ENCODE peak calls at places on chromosome 22, in seven cellular contexts. D is activated CD8-positive, alpha-beta memory T cell treated with anti-CD3 and anti-CD28 coated beads, Interleukin-2, amount 50 U/mL, for 48 hours; J is chondrocyte; Z is cardiac fibroblast; N is non-pigmented ciliary epithelial cell; Q is small intestine; R is NCI-H1105 treated with DMSO at 0.1 percent for 48 hours. I is an unnamed sample.

GRCh38 chr22:46714550-46714949 is 23.5 kb downstream of the CERK start:
- DNase-seq in D (no peak), J (no peak), Z (peak), N (no peak), Q (no peak), R (no peak), I (no peak)

GRCh38 chr22:37419916-37420655 is 7.2 kb downstream of the ELFN2 start:
- DNase-seq in D (peak), J (no peak), Z (no peak), N (no peak), Q (no peak), R (no peak), I (no peak)

GRCh38 chr22:41245917-41246499 is 5.3 kb upstream of the CHADL start:
- DNase-seq in D (no peak), J (no peak), Z (no peak), N (no peak), Q (no peak), R (no peak), I (no peak)

GRCh38 chr22:44201556-44202129 is 20.9 kb downstream of the PARVG start:
- DNase-seq in D (no peak), J (no peak), Z (no peak), N (no peak), Q (no peak), R (no peak), I (no peak)

GRCh38 chr22:29947410-29948387 is 64.7 kb downstream of the MTMR3 start:
- DNase-seq in D (no peak), J (no peak), Z (peak), N (peak), Q (no peak), R (no peak), I (no peak)

GRCh38 chr22:37930270-37930951 is 23.0 kb downstream of the C22orf23 start:
- DNase-seq in D (no peak), J (peak), Z (peak), N (no peak), Q (peak), R (no peak), I (no peak)

GRCh38 chr22:29108137-29108536 is 35.3 kb downstream of the KREMEN1 start:
- DNase-seq in D (no peak), J (no peak), Z (peak), N (no peak), Q (no peak), R (no peak), I (no peak)

GRCh38 chr22:43257549-43257948 is 70.6 kb upstream of the TTLL12 start:
- DNase-seq in D (no peak), J (no peak), Z (no peak), N (no peak), Q (no peak), R (no peak), I (no peak)

GRCh38 chr22:22928666-22929380 is 41.2 kb downstream of the IGLL5 start:
- DNase-seq in D (peak), J (no peak), Z (peak), N (no peak), Q (no peak), R (no peak), I (no peak)

GRCh38 chr22:42992886-42993479 is 22.0 kb downstream of the PACSIN2 start:
- DNase-seq in D (no peak), J (no peak), Z (no peak), N (no peak), Q (no peak), R (no peak), I (no peak)

GRCh38 chr22:31768422-31769059 is 14.7 kb downstream of the DEPDC5 start:
- DNase-seq in D (no peak), J (no peak), Z (no peak), N (no peak), Q (no peak), R (no peak), I (no peak)

GRCh38 chr22:25754527-25755202 is 12.7 kb downstream of the MYO18B start:
- DNase-seq in D (no peak), J (no peak), Z (peak), N (no peak), Q (no peak), R (no peak), I (no peak)

GRCh38 chr22:30040499-30041055 is 39.7 kb upstream of the HORMAD2 start:
- DNase-seq in D (peak), J (no peak), Z (no peak), N (no peak), Q (no peak), R (no peak), I (no peak)

GRCh38 chr22:36986242-36986821 is 32.9 kb downstream of the TST start:
- DNase-seq in D (peak), J (no peak), Z (peak), N (no peak), Q (peak), R (no peak), I (no peak)

GRCh38 chr22:41619979-41620645 is 731 bp downstream of the DESI1 start:
- DNase-seq in D (peak), J (no peak), Z (peak), N (no peak), Q (peak), R (peak), I (no peak)

GRCh38 chr22:35629406-35630234 is 12.5 kb upstream of the MB start:
- DNase-seq in D (peak), J (peak), Z (peak), N (peak), Q (no peak), R (no peak), I (no peak)

GRCh38 chr22:45263790-45264269 is 20.9 kb upstream of the UPK3A start:
- DNase-seq in D (no peak), J (no peak), Z (peak), N (peak), Q (no peak), R (no peak), I (peak)

GRCh38 chr22:26377170-26377825 is 51.8 kb upstream of the ASPHD2 start:
- DNase-seq in D (no peak), J (no peak), Z (no peak), N (no peak), Q (no peak), R (no peak), I (no peak)

GRCh38 chr22:17234144-17234623 is 14.9 kb upstream of the ADA2 start:
- DNase-seq in D (no peak), J (no peak), Z (peak), N (no peak), Q (no peak), R (no peak), I (no peak)

GRCh38 chr22:50262460-50262911 is 1.0 kb upstream of the MAPK12 start:
- DNase-seq in D (no peak), J (no peak), Z (no peak), N (no peak), Q (no peak), R (no peak), I (no peak)

GRCh38 chr22:27580311-27580897 is 221.2 kb downstream of the MN1 start:
- DNase-seq in D (no peak), J (no peak), Z (no peak), N (no peak), Q (no peak), R (no peak), I (no peak)

GRCh38 chr22:37019309-37020191 is at the start of the genes MPST and TST:
- DNase-seq in D (peak), J (no peak), Z (peak), N (no peak), Q (peak), R (peak), I (peak)

GRCh38 chr22:49601614-49602321 is 225.9 kb downstream of the BRD1 start:
- DNase-seq in D (no peak), J (no peak), Z (no peak), N (no peak), Q (no peak), R (no peak), I (no peak)

GRCh38 chr22:35986085-35986484 is 42.5 kb downstream of the RBFOX2 start:
- DNase-seq in D (no peak), J (no peak), Z (peak), N (no peak), Q (no peak), R (no peak), I (no peak)

GRCh38 chr22:39317084-39317755 is 2.2 kb downstream of the RPL3 start:
- DNase-seq in D (peak), J (no peak), Z (peak), N (no peak), Q (no peak), R (no peak), I (no peak)

GRCh38 chr22:24247564-24248344 is 2.9 kb upstream of the GGT5 start:
- DNase-seq in D (peak), J (peak), Z (peak), N (peak), Q (peak), R (peak), I (peak)

GRCh38 chr22:23218867-23219251 is 38.5 kb downstream of the BCR start:
- DNase-seq in D (no peak), J (peak), Z (no peak), N (no peak), Q (peak), R (peak), I (peak)